ENCODE peak calls at places on chromosomes 6 and 20, in five cellular contexts. A is CD8-positive, alpha-beta T cell; E is mucosa of descending colon; Y is naive thymus-derived CD4-positive, alpha-beta T cell; K is tibial nerve. U is an unnamed sample. For H3K4me1, the result is how much of the 10 kb centered on the place peaks cover.

GRCh38 chr6:25958700-25959162 is 3.9 kb upstream of the TRIM38 start:
- DNase-seq in A (no peak), E (no peak), Y (no peak), K (no peak), U (no peak)

GRCh38 chr6:3619800-3620199 is 131.7 kb downstream of the PXDC1 start:
- DNase-seq in A (no peak), E (no peak), Y (no peak), K (no peak), U (no peak)

GRCh38 chr20:59830107-59831023 is 103.1 kb downstream of the SYCP2 start:
- DNase-seq in A (no peak), E (no peak), Y (no peak), K (no peak), U (peak)

GRCh38 chr6:16555550-16555949 is 205.7 kb downstream of the ATXN1 start:
- DNase-seq in A (no peak), E (no peak), Y (no peak), K (no peak), U (no peak)

GRCh38 chr6:14118444-14118843 is 872 bp downstream of the CD83 start:
- DNase-seq in A (no peak), E (no peak), Y (no peak), K (no peak), U (no peak)

GRCh38 chr6:40779399-40779798 is 192.2 kb upstream of the LRFN2 start:
- DNase-seq in A (no peak), E (no peak), Y (no peak), K (no peak), U (no peak)

GRCh38 chr6:46949662-46950280 is 28.0 kb upstream of the ADGRF5 start:
- DNase-seq in A (no peak), E (peak), Y (no peak), K (peak), U (peak)

GRCh38 chr20:14687317-14687716 is 349.9 kb upstream of the FLRT3 start:
- DNase-seq in A (no peak), E (no peak), Y (no peak), K (no peak), U (no peak)

GRCh38 chr20:787827-788226 is 19.5 kb upstream of the SLC52A3 start:
- DNase-seq in A (no peak), E (no peak), Y (no peak), K (no peak), U (no peak)

GRCh38 chr20:23049201-23049932 is at the start of gene THBD:
- DNase-seq in A (no peak), E (peak), Y (no peak), K (peak), U (peak)

DNA sequence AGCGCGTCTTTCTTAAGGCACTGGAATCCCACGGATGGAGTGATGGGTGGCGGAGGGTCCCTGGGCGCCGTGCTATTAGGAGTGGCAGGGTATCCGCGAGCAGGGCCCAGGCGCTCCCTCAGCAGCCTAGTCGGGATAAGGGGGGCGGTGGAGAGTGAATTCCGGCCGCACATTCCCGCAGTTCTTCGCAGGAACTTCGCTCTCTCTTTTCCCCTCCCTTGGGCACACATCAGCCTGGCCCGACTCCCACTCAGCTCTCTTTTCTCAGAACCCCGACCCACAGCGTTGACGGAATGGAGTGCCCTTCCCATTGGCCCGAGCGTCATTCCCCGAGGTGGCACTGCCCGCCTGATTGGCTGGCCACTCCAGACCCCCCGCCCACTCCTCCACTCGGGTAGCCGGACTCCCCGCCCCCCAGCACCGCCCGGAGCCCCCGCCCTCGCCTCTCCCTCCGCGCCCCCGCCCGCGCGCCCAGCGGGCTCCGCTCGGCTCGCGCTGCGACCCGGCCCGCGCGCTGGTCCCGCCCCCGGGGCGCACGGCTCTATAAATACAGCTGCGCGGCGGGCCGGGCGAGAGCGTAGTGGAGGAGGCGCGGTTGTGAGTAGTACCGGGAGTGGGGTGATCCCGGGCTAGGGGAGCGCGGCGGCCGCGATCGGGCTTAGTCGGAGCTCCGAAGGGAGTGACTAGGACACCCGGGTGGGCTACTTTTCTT is at the start of gene ID4:
- DNase-seq in A (no peak), E (peak), Y (no peak), K (peak), U (peak)
- H3K4me1 ChIP-seq in A (under half), E (under half), Y (under half), K (under half), U (under half)

GRCh38 chr20:50107796-50108331 is 5.1 kb downstream of the UBE2V1 start:
- DNase-seq in A (no peak), E (no peak), Y (no peak), K (no peak), U (no peak)

GRCh38 chr20:50111120-50111828 is 1.7 kb downstream of the UBE2V1 start:
- DNase-seq in A (no peak), E (no peak), Y (no peak), K (no peak), U (no peak)

GRCh38 chr20:50108571-50109235 is 4.2 kb downstream of the UBE2V1 start:
- DNase-seq in A (no peak), E (no peak), Y (no peak), K (no peak), U (no peak)

GRCh38 chr20:50110141-50111047 is 2.6 kb downstream of the UBE2V1 start:
- DNase-seq in A (peak), E (peak), Y (no peak), K (no peak), U (peak)

GRCh38 chr20:50107086-50107645 is 5.8 kb downstream of the UBE2V1 start:
- DNase-seq in A (no peak), E (no peak), Y (no peak), K (no peak), U (no peak)
- H3K4me1 ChIP-seq in A (half or more), E (under half), Y (under half), K (under half), U (under half)

GRCh38 chr6:158029668-158030230 is 48.1 kb downstream of the SYNJ2 start:
- DNase-seq in A (no peak), E (no peak), Y (no peak), K (no peak), U (no peak)

GRCh38 chr6:158026901-158027589 is 45.4 kb downstream of the SYNJ2 start:
- DNase-seq in A (no peak), E (no peak), Y (no peak), K (no peak), U (no peak)

GRCh38 chr6:158028421-158028820 is 46.8 kb downstream of the SYNJ2 start:
- DNase-seq in A (no peak), E (no peak), Y (no peak), K (no peak), U (no peak)

GRCh38 chr6:158027590-158028285 is 46.1 kb downstream of the SYNJ2 start:
- DNase-seq in A (no peak), E (no peak), Y (no peak), K (no peak), U (no peak)

GRCh38 chr6:158028876-158029275 is 47.2 kb downstream of the SYNJ2 start:
- DNase-seq in A (no peak), E (no peak), Y (no peak), K (no peak), U (no peak)
- H3K4me1 ChIP-seq in A (under half), E (under half), Y (under half), K (under half), U (under half)

GRCh38 chr6:31627690-31628287 is 7.3 kb downstream of the PRRC2A start:
- DNase-seq in A (no peak), E (no peak), Y (no peak), K (no peak), U (no peak)
- H3K4me1 ChIP-seq in A (under half), E (under half), Y (under half), K (under half), U (under half)

GRCh38 chr6:15250440-15251168 is 4.7 kb downstream of the JARID2 start:
- DNase-seq in A (no peak), E (no peak), Y (no peak), K (no peak), U (no peak)

GRCh38 chr6:15254074-15254975 is 8.5 kb downstream of the JARID2 start:
- DNase-seq in A (no peak), E (no peak), Y (no peak), K (no peak), U (no peak)

GRCh38 chr6:15249371-15250019 is 3.6 kb downstream of the JARID2 start:
- DNase-seq in A (no peak), E (peak), Y (no peak), K (no peak), U (no peak)

GRCh38 chr6:15253107-15254073 is 7.5 kb downstream of the JARID2 start:
- DNase-seq in A (no peak), E (no peak), Y (no peak), K (no peak), U (no peak)

GRCh38 chr6:15252205-15252604 is 6.3 kb downstream of the JARID2 start:
- DNase-seq in A (no peak), E (no peak), Y (no peak), K (no peak), U (no peak)
- H3K4me1 ChIP-seq in A (half or more), E (under half), Y (half or more), K (under half), U (under half)

GRCh38 chr6:143097224-143097795 is 36.6 kb downstream of the AIG1 start:
- DNase-seq in A (no peak), E (no peak), Y (peak), K (no peak), U (no peak)
- H3K4me1 ChIP-seq in A (under half), E (under half), Y (under half), K (under half), U (under half)